ENCODE peak calls at places on chromosomes 1 and 21, in five cellular contexts. Y is neural progenitor cell, N is endodermal cell, S is cardiac muscle cell, C is PC-3. O is an unnamed sample.

GRCh38 chr1:18814340-18815202 is 44.9 kb downstream of the TAS1R2 start:
- DNase-seq in S (no peak), C (no peak), N (peak; percentile 61), Y (peak; percentile 71), O (no peak)

GRCh38 chr1:167601442-167602380 is 28.3 kb upstream of the RCSD1 start:
- DNase-seq in Y (no peak), N (no peak), C (no peak), S (no peak), O (no peak)

GRCh38 chr1:221431968-221432367 is 309.9 kb downstream of the DUSP10 start:
- DNase-seq in C (no peak), S (peak; percentile 43), Y (no peak), N (no peak), O (no peak)

GRCh38 chr1:86195281-86195680 is 38.7 kb upstream of the COL24A1 start:
- DNase-seq in S (no peak), C (no peak), Y (peak; percentile 36), N (peak; percentile 60), O (no peak)

GRCh38 chr1:29836626-29837305 is 600.4 kb downstream of the PTPRU start:
- DNase-seq in S (no peak), C (no peak), N (peak; percentile 44), Y (no peak), O (no peak)

GRCh38 chr1:228351850-228352249 is 54.8 kb downstream of the TRIM11 start:
- DNase-seq in N (no peak), C (no peak), S (no peak), Y (no peak), O (no peak)

GRCh38 chr1:34681481-34682451 is 73.1 kb upstream of the GJB5 start:
- DNase-seq in Y (peak; percentile 62), S (peak; percentile 62), C (peak; percentile 80), N (peak; percentile 96), O (no peak)

GRCh38 chr21:28069446-28069845 is 923.2 kb downstream of the LTN1 start:
- DNase-seq in C (peak; percentile 17), N (no peak), S (no peak), Y (peak; percentile 57), O (no peak)

GRCh38 chr1:244653439-244654283 is 735 bp downstream of the DESI2 start:
- DNase-seq in S (peak; percentile 40), C (peak; percentile 39), N (peak; percentile 73), Y (peak; percentile 25), O (peak; percentile 25)

GRCh38 chr1:34927316-34927715 is 2.1 kb downstream of the DLGAP3 start:
- DNase-seq in N (no peak), S (no peak), C (no peak), Y (no peak), O (peak; percentile 25)

GRCh38 chr1:26838474-26839338 is 12.2 kb downstream of the ZDHHC18 start:
- DNase-seq in N (no peak), Y (no peak), C (no peak), S (no peak), O (no peak)

GRCh38 chr1:149848811-149849210 is 50.6 kb upstream of the BOLA1 start:
- DNase-seq in S (peak; percentile 3), N (no peak), Y (peak; percentile 11), C (peak; percentile 40), O (no peak)

DNA sequence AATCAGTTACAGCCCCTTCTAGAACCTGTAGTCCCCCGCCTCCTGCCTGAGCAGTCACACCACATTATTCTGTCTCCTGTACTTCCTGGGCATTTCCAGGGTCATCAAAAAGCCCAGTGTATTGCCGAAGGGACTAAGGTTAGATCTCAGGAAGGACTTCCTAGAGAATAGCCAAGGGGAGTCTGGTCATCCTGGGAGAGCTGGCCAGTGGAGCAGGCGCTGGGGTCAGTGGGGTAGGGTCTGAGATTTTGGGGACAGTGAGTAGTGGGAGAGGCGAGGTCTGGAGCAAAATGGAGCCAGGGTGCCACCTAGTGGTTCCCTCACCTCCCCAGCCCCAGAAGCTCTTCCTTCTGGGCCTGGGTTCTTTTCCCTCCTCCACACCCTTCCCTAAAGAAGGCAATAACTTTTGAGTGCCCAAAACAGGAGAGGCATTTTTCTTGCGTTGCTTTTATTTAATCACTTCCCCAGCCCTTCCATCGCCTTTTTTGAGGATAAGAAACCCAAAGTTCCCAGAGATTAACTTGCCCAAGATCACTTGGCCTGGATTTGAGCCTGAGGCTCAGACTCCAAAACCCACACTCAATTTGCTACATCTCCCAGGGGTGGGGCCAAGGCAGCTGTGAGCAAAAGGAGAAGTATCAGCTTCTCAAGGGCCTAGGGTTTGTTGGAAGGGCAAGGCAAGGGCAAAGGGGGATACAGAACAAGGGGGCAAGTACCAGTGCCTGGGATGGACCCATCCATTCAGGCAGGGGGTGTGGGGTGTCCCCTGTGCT is 7.3 kb upstream of the PMVK start:
- DNase-seq in N (peak; percentile 84), S (peak; percentile 56), Y (peak; percentile 70), C (peak; percentile 64), O (no peak)
- H3K4me3 ChIP-seq in N (no peak overlapping the region), S (no peak overlapping the region), Y (no peak overlapping the region), C (no peak overlapping the region), O (no peak overlapping the region)

GRCh38 chr1:13781907-13782633 is 82.1 kb downstream of the PRDM2 start:
- DNase-seq in C (no peak), N (no peak), S (no peak), Y (no peak), O (peak; percentile 37)
- H3K4me3 ChIP-seq in C (no peak overlapping the region), N (no peak overlapping the region), S (no peak overlapping the region), Y (no peak overlapping the region), O (no peak overlapping the region)

DNA sequence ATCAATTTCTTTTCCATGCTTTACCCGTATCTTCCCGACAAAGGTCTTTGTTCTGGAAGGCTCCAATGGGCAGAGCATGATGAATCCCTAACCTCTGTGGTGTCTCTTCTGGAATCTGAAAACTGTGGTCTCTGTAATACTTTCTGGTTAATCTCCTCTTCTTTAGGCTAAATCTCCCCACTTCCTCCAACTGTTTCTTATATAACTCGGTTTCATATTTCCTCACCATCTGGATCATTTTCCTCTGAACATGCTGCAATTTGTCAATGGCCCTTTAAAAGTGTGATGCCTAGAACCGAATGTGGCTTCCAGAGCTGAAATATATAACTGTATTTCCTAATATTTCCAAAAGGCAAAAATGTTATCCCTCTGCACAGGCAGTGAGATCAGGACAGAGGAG is 66.1 kb downstream of the ALG14 start:
- DNase-seq in C (no peak), Y (no peak), N (no peak), S (no peak), O (no peak)
- H3K4me3 ChIP-seq in C (no peak overlapping the region), Y (no peak overlapping the region), N (no peak overlapping the region), S (no peak overlapping the region), O (no peak overlapping the region)

GRCh38 chr1:37634554-37635308 is at the start of gene RSPO1:
- DNase-seq in S (peak; percentile 23), N (peak; percentile 73), C (no peak), Y (peak; percentile 82), O (no peak)
- H3K4me3 ChIP-seq in S (peak within 1 kb of the TSS; percentile 13), N (no peak within 1 kb of the TSS), C (no peak within 1 kb of the TSS), Y (peak within 1 kb of the TSS; percentile 52), O (peak within 1 kb of the TSS; percentile 7)

GRCh38 chr1:156464335-156464734 is 36.2 kb downstream of the MEF2D start:
- DNase-seq in N (peak; percentile 42), C (no peak), Y (no peak), S (no peak), O (no peak)
- H3K4me3 ChIP-seq in N (no peak overlapping the region), C (no peak overlapping the region), Y (no peak overlapping the region), S (no peak overlapping the region), O (no peak overlapping the region)

GRCh38 chr1:8396083-8396911 is 78.4 kb downstream of the SLC45A1 start:
- DNase-seq in S (peak; percentile 47), N (no peak), C (no peak), Y (peak; percentile 76), O (peak; percentile 66)

GRCh38 chr1:8396912-8397406 is 79.0 kb downstream of the SLC45A1 start:
- DNase-seq in S (peak; percentile 20), C (peak; percentile 97), N (no peak), Y (no peak), O (peak; percentile 91)

GRCh38 chr1:8397511-8397910 is 79.6 kb downstream of the SLC45A1 start:
- DNase-seq in N (no peak), C (peak; percentile 51), S (no peak), Y (no peak), O (no peak)

GRCh38 chr1:8394456-8395321 is 76.8 kb downstream of the SLC45A1 start:
- DNase-seq in Y (no peak), N (no peak), C (peak; percentile 93), S (no peak), O (peak; percentile 90)

GRCh38 chr1:8395433-8395866 is 77.5 kb downstream of the SLC45A1 start:
- DNase-seq in N (no peak), C (no peak), S (no peak), Y (no peak), O (no peak)
- H3K4me3 ChIP-seq in N (no peak overlapping the region), C (no peak overlapping the region), S (no peak overlapping the region), Y (peak overlapping the region; percentile 21), O (no peak overlapping the region)

DNA sequence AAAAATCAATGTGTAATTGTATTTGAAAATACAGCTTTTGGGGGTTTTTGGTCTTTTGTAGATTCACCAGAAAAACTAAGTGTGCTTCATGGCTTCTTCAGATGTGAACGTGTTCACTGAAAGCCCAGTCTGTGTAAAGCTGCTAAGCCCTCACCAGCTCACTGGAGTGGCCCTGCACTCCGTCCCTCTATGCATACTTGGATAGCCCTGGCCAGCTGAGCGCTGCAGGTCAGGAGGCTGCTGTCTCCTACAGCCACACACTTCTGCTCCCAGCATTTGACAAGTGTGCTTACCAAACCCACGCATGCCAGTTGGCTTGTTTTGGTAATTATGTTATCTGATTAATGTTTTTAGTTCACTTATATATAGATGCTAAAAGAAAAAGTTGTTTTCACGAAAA is 163.5 kb downstream of the TLR5 start:
- DNase-seq in C (no peak), N (no peak), Y (peak; percentile 12), S (peak; percentile 52), O (no peak)
- H3K4me3 ChIP-seq in C (no peak overlapping the region), N (no peak overlapping the region), Y (no peak overlapping the region), S (no peak overlapping the region), O (no peak overlapping the region)